ENCODE peak calls at places on chromosomes 1 and 21, in eight cellular contexts. One of them, this sample, is unnamed.

GRCh38 chr1:153626929-153627796 is at the start of gene S100A13:
- DNase-seq in A549: peak
- DNase-seq in retinal pigment epithelial cell: peak
- DNase-seq in OCI-LY7: peak
- DNase-seq in neural progenitor cell: peak
- DNase-seq in lower lobe of right lung: peak
- DNase-seq in fibroblast of lung: peak
- DNase-seq in GM12865: no peak
- DNase-seq in this sample: peak

GRCh38 chr1:226882631-226883409 is 12.4 kb downstream of the PSEN2 start:
- DNase-seq in GM12865: peak
- DNase-seq in fibroblast of lung: peak
- DNase-seq in OCI-LY7: peak
- DNase-seq in neural progenitor cell: no peak
- DNase-seq in retinal pigment epithelial cell: peak
- DNase-seq in A549: no peak
- DNase-seq in lower lobe of right lung: no peak
- DNase-seq in this sample: no peak

GRCh38 chr1:154157520-154158306 is 2.8 kb upstream of the NUP210L start:
- DNase-seq in fibroblast of lung: peak
- DNase-seq in OCI-LY7: peak
- DNase-seq in neural progenitor cell: peak
- DNase-seq in retinal pigment epithelial cell: no peak
- DNase-seq in lower lobe of right lung: no peak
- DNase-seq in A549: peak
- DNase-seq in GM12865: peak
- DNase-seq in this sample: no peak

GRCh38 chr1:43705982-43706597 is 1.2 kb upstream of the ST3GAL3 start:
- DNase-seq in neural progenitor cell: peak
- DNase-seq in fibroblast of lung: no peak
- DNase-seq in A549: peak
- DNase-seq in OCI-LY7: peak
- DNase-seq in GM12865: peak
- DNase-seq in retinal pigment epithelial cell: no peak
- DNase-seq in lower lobe of right lung: no peak
- DNase-seq in this sample: no peak

GRCh38 chr1:32828341-32828740 is 10.9 kb downstream of the S100PBP start:
- DNase-seq in OCI-LY7: no peak
- DNase-seq in GM12865: no peak
- DNase-seq in lower lobe of right lung: no peak
- DNase-seq in fibroblast of lung: peak
- DNase-seq in retinal pigment epithelial cell: no peak
- DNase-seq in neural progenitor cell: no peak
- DNase-seq in A549: peak
- DNase-seq in this sample: no peak

GRCh38 chr1:24418898-24419628 is 3.5 kb downstream of the NIPAL3 start:
- DNase-seq in A549: peak
- DNase-seq in GM12865: no peak
- DNase-seq in OCI-LY7: no peak
- DNase-seq in lower lobe of right lung: peak
- DNase-seq in neural progenitor cell: no peak
- DNase-seq in fibroblast of lung: peak
- DNase-seq in retinal pigment epithelial cell: no peak
- DNase-seq in this sample: no peak

GRCh38 chr1:196324345-196324744 is 283.9 kb downstream of the KCNT2 start:
- DNase-seq in fibroblast of lung: peak
- DNase-seq in GM12865: no peak
- DNase-seq in lower lobe of right lung: no peak
- DNase-seq in retinal pigment epithelial cell: no peak
- DNase-seq in OCI-LY7: no peak
- DNase-seq in neural progenitor cell: no peak
- DNase-seq in A549: no peak
- DNase-seq in this sample: no peak

GRCh38 chr21:42956824-42957632 is 17.3 kb upstream of the PKNOX1 start:
- DNase-seq in GM12865: no peak
- DNase-seq in lower lobe of right lung: no peak
- DNase-seq in fibroblast of lung: no peak
- DNase-seq in retinal pigment epithelial cell: no peak
- DNase-seq in OCI-LY7: no peak
- DNase-seq in neural progenitor cell: no peak
- DNase-seq in A549: no peak
- DNase-seq in this sample: no peak

GRCh38 chr1:35544976-35545375 is 12.2 kb downstream of the KIAA0319L start:
- DNase-seq in OCI-LY7: peak
- DNase-seq in lower lobe of right lung: no peak
- DNase-seq in GM12865: peak
- DNase-seq in retinal pigment epithelial cell: peak
- DNase-seq in neural progenitor cell: peak
- DNase-seq in fibroblast of lung: peak
- DNase-seq in A549: peak
- DNase-seq in this sample: no peak

GRCh38 chr1:66824771-66825170 is 23.7 kb upstream of the INSL5 start:
- DNase-seq in GM12865: no peak
- DNase-seq in neural progenitor cell: no peak
- DNase-seq in A549: no peak
- DNase-seq in fibroblast of lung: no peak
- DNase-seq in OCI-LY7: no peak
- DNase-seq in lower lobe of right lung: no peak
- DNase-seq in retinal pigment epithelial cell: no peak
- DNase-seq in this sample: no peak

GRCh38 chr1:42143875-42144274 is 9.3 kb upstream of the GUCA2B start:
- DNase-seq in retinal pigment epithelial cell: no peak
- DNase-seq in OCI-LY7: no peak
- DNase-seq in lower lobe of right lung: no peak
- DNase-seq in neural progenitor cell: no peak
- DNase-seq in fibroblast of lung: no peak
- DNase-seq in GM12865: no peak
- DNase-seq in A549: no peak
- DNase-seq in this sample: no peak

GRCh38 chr1:116538527-116538926 is 32.3 kb downstream of the CD58 start:
- DNase-seq in retinal pigment epithelial cell: no peak
- DNase-seq in lower lobe of right lung: no peak
- DNase-seq in A549: peak
- DNase-seq in OCI-LY7: no peak
- DNase-seq in fibroblast of lung: peak
- DNase-seq in GM12865: peak
- DNase-seq in neural progenitor cell: no peak
- DNase-seq in this sample: no peak

GRCh38 chr1:20405051-20405754 is 80.8 kb downstream of the CAMK2N1 start:
- DNase-seq in lower lobe of right lung: no peak
- DNase-seq in A549: no peak
- DNase-seq in neural progenitor cell: no peak
- DNase-seq in fibroblast of lung: no peak
- DNase-seq in GM12865: no peak
- DNase-seq in retinal pigment epithelial cell: no peak
- DNase-seq in OCI-LY7: peak
- DNase-seq in this sample: no peak

GRCh38 chr1:40944841-40945430 is 34.6 kb upstream of the CTPS1 start:
- DNase-seq in lower lobe of right lung: no peak
- DNase-seq in OCI-LY7: no peak
- DNase-seq in fibroblast of lung: peak
- DNase-seq in A549: no peak
- DNase-seq in GM12865: no peak
- DNase-seq in retinal pigment epithelial cell: no peak
- DNase-seq in neural progenitor cell: no peak
- DNase-seq in this sample: no peak

GRCh38 chr1:22930235-22930912 is 42.3 kb downstream of the LACTBL1 start:
- DNase-seq in OCI-LY7: peak
- DNase-seq in retinal pigment epithelial cell: no peak
- DNase-seq in lower lobe of right lung: peak
- DNase-seq in fibroblast of lung: peak
- DNase-seq in GM12865: peak
- DNase-seq in A549: peak
- DNase-seq in neural progenitor cell: peak
- DNase-seq in this sample: no peak

GRCh38 chr1:203290261-203291089 is 14.8 kb upstream of the BTG2 start:
- DNase-seq in OCI-LY7: peak
- DNase-seq in A549: no peak
- DNase-seq in GM12865: peak
- DNase-seq in fibroblast of lung: peak
- DNase-seq in lower lobe of right lung: peak
- DNase-seq in neural progenitor cell: peak
- DNase-seq in retinal pigment epithelial cell: peak
- DNase-seq in this sample: peak

DNA sequence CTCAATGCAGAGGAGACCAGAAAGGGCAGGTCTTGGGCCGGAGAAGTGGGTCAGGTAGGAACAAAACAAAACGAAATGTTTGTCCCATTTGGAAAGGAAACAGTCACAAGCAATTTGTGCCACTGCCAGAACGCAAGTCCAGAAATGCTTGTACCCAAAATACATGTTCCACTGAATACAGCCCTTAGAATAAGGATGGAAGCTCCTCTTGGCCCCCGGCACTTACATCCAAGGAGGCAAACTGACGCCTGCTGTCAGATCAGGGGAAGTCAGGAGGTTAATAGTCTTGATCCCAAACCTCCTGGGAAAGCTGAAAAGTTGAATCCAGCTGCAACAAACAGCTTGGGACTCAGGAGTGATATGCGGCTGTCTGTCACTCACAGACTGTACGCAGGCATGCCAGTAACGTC is 75.9 kb upstream of the GALNT2 start:
- DNase-seq in OCI-LY7: no peak
- DNase-seq in lower lobe of right lung: no peak
- DNase-seq in A549: no peak
- DNase-seq in retinal pigment epithelial cell: no peak
- DNase-seq in neural progenitor cell: no peak
- DNase-seq in fibroblast of lung: no peak
- DNase-seq in GM12865: no peak
- DNase-seq in this sample: no peak
- H3K4me3 ChIP-seq in OCI-LY7: no peak
- H3K4me3 ChIP-seq in lower lobe of right lung: no peak
- H3K4me3 ChIP-seq in A549: no peak
- H3K4me3 ChIP-seq in retinal pigment epithelial cell: no peak
- H3K4me3 ChIP-seq in neural progenitor cell: no peak
- H3K4me3 ChIP-seq in fibroblast of lung: no peak
- H3K4me3 ChIP-seq in GM12865: no peak
- H3K4me3 ChIP-seq in this sample: no peak

GRCh38 chr1:2314803-2315710 is 76.3 kb downstream of the MORN1 start:
- DNase-seq in GM12865: peak
- DNase-seq in lower lobe of right lung: peak
- DNase-seq in fibroblast of lung: peak
- DNase-seq in retinal pigment epithelial cell: no peak
- DNase-seq in OCI-LY7: peak
- DNase-seq in neural progenitor cell: peak
- DNase-seq in A549: peak
- DNase-seq in this sample: no peak

GRCh38 chr1:2312589-2313301 is 78.6 kb downstream of the MORN1 start:
- DNase-seq in GM12865: no peak
- DNase-seq in lower lobe of right lung: no peak
- DNase-seq in neural progenitor cell: no peak
- DNase-seq in OCI-LY7: no peak
- DNase-seq in retinal pigment epithelial cell: no peak
- DNase-seq in A549: peak
- DNase-seq in fibroblast of lung: no peak
- DNase-seq in this sample: no peak

GRCh38 chr1:2314297-2314802 is 77.0 kb downstream of the MORN1 start:
- DNase-seq in retinal pigment epithelial cell: no peak
- DNase-seq in A549: peak
- DNase-seq in GM12865: no peak
- DNase-seq in neural progenitor cell: peak
- DNase-seq in lower lobe of right lung: peak
- DNase-seq in OCI-LY7: no peak
- DNase-seq in fibroblast of lung: peak
- DNase-seq in this sample: no peak

GRCh38 chr1:2312196-2312588 is 79.2 kb downstream of the MORN1 start:
- DNase-seq in OCI-LY7: no peak
- DNase-seq in A549: no peak
- DNase-seq in fibroblast of lung: no peak
- DNase-seq in neural progenitor cell: no peak
- DNase-seq in lower lobe of right lung: no peak
- DNase-seq in GM12865: no peak
- DNase-seq in retinal pigment epithelial cell: no peak
- DNase-seq in this sample: no peak

GRCh38 chr1:2313651-2314296 is 77.6 kb downstream of the MORN1 start:
- DNase-seq in fibroblast of lung: no peak
- DNase-seq in retinal pigment epithelial cell: no peak
- DNase-seq in neural progenitor cell: no peak
- DNase-seq in A549: no peak
- DNase-seq in lower lobe of right lung: no peak
- DNase-seq in OCI-LY7: no peak
- DNase-seq in GM12865: no peak
- DNase-seq in this sample: no peak
- H3K4me3 ChIP-seq in fibroblast of lung: no peak
- H3K4me3 ChIP-seq in retinal pigment epithelial cell: no peak
- H3K4me3 ChIP-seq in neural progenitor cell: peak
- H3K4me3 ChIP-seq in A549: peak
- H3K4me3 ChIP-seq in lower lobe of right lung: peak
- H3K4me3 ChIP-seq in OCI-LY7: no peak
- H3K4me3 ChIP-seq in GM12865: no peak
- H3K4me3 ChIP-seq in this sample: peak

GRCh38 chr1:201890223-201890622 is 1.5 kb downstream of the SHISA4 start:
- DNase-seq in fibroblast of lung: no peak
- DNase-seq in lower lobe of right lung: no peak
- DNase-seq in A549: no peak
- DNase-seq in OCI-LY7: no peak
- DNase-seq in GM12865: no peak
- DNase-seq in neural progenitor cell: no peak
- DNase-seq in retinal pigment epithelial cell: no peak
- DNase-seq in this sample: no peak
- H3K4me3 ChIP-seq in fibroblast of lung: no peak
- H3K4me3 ChIP-seq in lower lobe of right lung: no peak
- H3K4me3 ChIP-seq in A549: no peak
- H3K4me3 ChIP-seq in OCI-LY7: no peak
- H3K4me3 ChIP-seq in GM12865: no peak
- H3K4me3 ChIP-seq in neural progenitor cell: no peak
- H3K4me3 ChIP-seq in retinal pigment epithelial cell: no peak
- H3K4me3 ChIP-seq in this sample: no peak

GRCh38 chr1:115506523-115507255 is 135.1 kb upstream of the VANGL1 start:
- DNase-seq in OCI-LY7: no peak
- DNase-seq in lower lobe of right lung: no peak
- DNase-seq in GM12865: no peak
- DNase-seq in retinal pigment epithelial cell: no peak
- DNase-seq in neural progenitor cell: no peak
- DNase-seq in A549: no peak
- DNase-seq in fibroblast of lung: no peak
- DNase-seq in this sample: no peak

GRCh38 chr1:115505157-115505571 is 136.6 kb upstream of the VANGL1 start:
- DNase-seq in lower lobe of right lung: no peak
- DNase-seq in fibroblast of lung: peak
- DNase-seq in GM12865: no peak
- DNase-seq in OCI-LY7: no peak
- DNase-seq in A549: no peak
- DNase-seq in neural progenitor cell: no peak
- DNase-seq in retinal pigment epithelial cell: no peak
- DNase-seq in this sample: no peak

GRCh38 chr1:115507256-115507589 is 134.5 kb upstream of the VANGL1 start:
- DNase-seq in A549: peak
- DNase-seq in neural progenitor cell: peak
- DNase-seq in retinal pigment epithelial cell: peak
- DNase-seq in fibroblast of lung: peak
- DNase-seq in GM12865: peak
- DNase-seq in OCI-LY7: peak
- DNase-seq in lower lobe of right lung: no peak
- DNase-seq in this sample: no peak

DNA sequence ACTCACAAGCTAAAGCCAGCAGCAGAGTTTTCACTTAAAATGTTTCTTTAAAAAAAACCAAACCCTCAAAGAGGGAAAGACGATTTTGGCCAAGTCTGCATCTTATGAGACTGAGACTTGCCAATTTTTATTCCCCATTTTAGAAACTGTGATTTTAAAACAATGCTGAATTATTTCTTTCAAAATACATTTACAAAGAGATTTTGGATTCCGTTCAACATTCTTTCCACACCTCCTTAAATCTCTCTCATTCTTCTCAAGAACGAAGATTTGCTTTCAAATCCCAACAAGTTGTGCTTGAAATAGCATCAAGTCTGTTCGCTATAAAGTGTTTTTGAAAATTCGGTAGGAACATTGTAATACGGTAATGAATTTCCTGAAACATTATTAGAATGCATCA is 133.9 kb upstream of the VANGL1 start:
- DNase-seq in fibroblast of lung: no peak
- DNase-seq in neural progenitor cell: no peak
- DNase-seq in GM12865: no peak
- DNase-seq in lower lobe of right lung: no peak
- DNase-seq in retinal pigment epithelial cell: peak
- DNase-seq in OCI-LY7: no peak
- DNase-seq in A549: no peak
- DNase-seq in this sample: no peak
- H3K4me3 ChIP-seq in fibroblast of lung: no peak
- H3K4me3 ChIP-seq in neural progenitor cell: no peak
- H3K4me3 ChIP-seq in GM12865: no peak
- H3K4me3 ChIP-seq in lower lobe of right lung: no peak
- H3K4me3 ChIP-seq in retinal pigment epithelial cell: no peak
- H3K4me3 ChIP-seq in OCI-LY7: no peak
- H3K4me3 ChIP-seq in A549: no peak
- H3K4me3 ChIP-seq in this sample: no peak

This sample was measured in kidney epithelial cell.